ENCODE peak calls at places on chromosome 22, in five cellular contexts. O is A549, G is IMR-90, I is GM12878, F is K562. C is an unnamed sample.

GRCh38 chr22:42814215-42814614 is 42.9 kb downstream of the ARFGAP3 start:
- DNase-seq in O (no peak), G (no peak), I (peak; percentile 12), F (no peak), C (no peak)

GRCh38 chr22:47333625-47334024 is 571.2 kb downstream of the TBC1D22A start:
- DNase-seq in F (no peak), I (no peak), G (peak; percentile 71), O (peak; percentile 55), C (no peak)

GRCh38 chr22:49188091-49188490 is 639.6 kb downstream of the BRD1 start:
- DNase-seq in G (no peak), F (no peak), O (no peak), I (no peak), C (no peak)

GRCh38 chr22:37741312-37741795 is 44.5 kb downstream of the TRIOBP start:
- DNase-seq in G (peak; percentile 98), I (no peak), O (peak; percentile 75), F (no peak), C (no peak)

GRCh38 chr22:19620742-19621371 is 93.4 kb upstream of the SEPTIN5 start:
- DNase-seq in G (no peak), I (no peak), O (no peak), F (no peak), C (no peak)

GRCh38 chr22:49214976-49215375 is 612.7 kb downstream of the BRD1 start:
- DNase-seq in O (no peak), G (no peak), I (no peak), F (no peak), C (no peak)

GRCh38 chr22:19765477-19766234 is 5.1 kb downstream of the TBX1 start:
- DNase-seq in F (peak; percentile 82), G (no peak), O (no peak), I (no peak), C (no peak)

GRCh38 chr22:39534092-39534506 is 1.6 kb upstream of the RPS19BP1 start:
- DNase-seq in O (no peak), G (no peak), F (no peak), I (no peak), C (no peak)

GRCh38 chr22:40417041-40417440 is 46.6 kb downstream of the SGSM3 start:
- DNase-seq in I (no peak), F (no peak), G (no peak), O (no peak), C (no peak)

DNA sequence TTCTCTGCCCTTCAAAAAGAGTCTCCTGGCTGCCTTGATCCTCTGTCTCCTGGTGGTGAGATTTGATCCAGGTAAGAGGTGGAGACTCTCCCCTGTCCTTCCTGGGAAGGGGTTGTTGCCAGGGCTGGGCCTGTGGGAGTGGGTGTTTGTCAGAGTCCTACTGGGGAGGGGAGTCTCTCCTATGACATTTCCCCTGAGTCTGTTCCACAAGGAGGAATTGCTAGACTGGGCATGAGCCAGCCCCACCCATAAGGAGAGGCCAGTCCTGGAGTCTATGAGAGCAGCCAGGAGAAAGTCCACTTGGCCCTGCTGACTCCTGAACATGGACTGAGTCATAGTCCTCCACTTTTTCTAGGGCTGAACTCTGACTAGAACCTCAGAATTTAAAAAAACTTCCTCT is 7.4 kb downstream of the PEX26 start:
- DNase-seq in O (peak; percentile 54), I (no peak), G (peak; percentile 34), F (no peak), C (no peak)
- TF ChIP-seq BHLHE40 in O (no peak), I (no peak), G (no peak), F (no peak), C (no peak)

GRCh38 chr22:33272180-33272579 is 214.0 kb upstream of the SYN3 start:
- DNase-seq in G (no peak), O (peak; percentile 14), I (no peak), F (no peak), C (no peak)
- TF ChIP-seq BHLHE40 in G (no peak), O (no peak), I (no peak), F (no peak), C (no peak)

GRCh38 chr22:20783300-20783673 is 9.4 kb downstream of the SERPIND1 start:
- DNase-seq in F (no peak), I (no peak), G (no peak), O (no peak), C (no peak)

GRCh38 chr22:20779813-20780148 is 5.9 kb downstream of the SERPIND1 start:
- DNase-seq in G (peak; percentile 57), F (no peak), O (no peak), I (no peak), C (no peak)

GRCh38 chr22:20782083-20782482 is 8.2 kb downstream of the SERPIND1 start:
- DNase-seq in O (no peak), F (no peak), I (no peak), G (peak; percentile 17), C (no peak)

GRCh38 chr22:20782601-20783299 is 8.8 kb downstream of the SERPIND1 start:
- DNase-seq in I (no peak), G (no peak), F (no peak), O (no peak), C (no peak)

GRCh38 chr22:20781272-20781990 is 7.5 kb downstream of the SERPIND1 start:
- DNase-seq in G (peak; percentile 21), O (no peak), F (no peak), I (no peak), C (no peak)
- TF ChIP-seq BHLHE40 in G (no peak), O (no peak), F (no peak), I (no peak), C (no peak)

GRCh38 chr22:41589601-41590365 is at the start of gene PMM1:
- DNase-seq in I (peak; percentile 98), F (peak; percentile 94), O (peak; percentile 99), G (peak; percentile 99), C (peak; percentile 99)
- TF ChIP-seq BHLHE40 in I (peak; percentile 26), F (no peak), O (no peak), G (no peak), C (no peak)

DNA sequence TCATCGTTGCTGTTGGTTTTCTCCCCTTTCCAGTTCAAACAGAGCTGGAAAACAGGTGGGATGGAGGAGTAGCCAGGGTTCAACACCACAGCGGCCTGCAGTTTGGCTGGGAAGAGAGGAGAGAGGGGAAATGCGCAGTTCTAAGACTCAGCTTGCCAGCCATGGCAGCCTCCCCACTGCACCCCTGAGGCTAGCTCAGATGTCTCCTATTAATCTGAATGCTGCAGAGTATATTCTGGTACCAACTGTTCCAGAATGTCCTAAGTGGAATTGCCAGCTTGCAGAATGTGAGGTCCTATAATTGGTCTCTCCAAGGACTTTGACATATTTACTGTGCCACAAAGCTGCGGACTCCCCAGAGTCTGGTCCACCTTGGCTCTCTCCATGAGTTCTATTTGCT is 32.0 kb downstream of the NEFH start:
- DNase-seq in F (no peak), G (no peak), I (no peak), O (no peak), C (no peak)
- TF ChIP-seq BHLHE40 in F (no peak), G (no peak), I (no peak), O (no peak), C (no peak)

DNA sequence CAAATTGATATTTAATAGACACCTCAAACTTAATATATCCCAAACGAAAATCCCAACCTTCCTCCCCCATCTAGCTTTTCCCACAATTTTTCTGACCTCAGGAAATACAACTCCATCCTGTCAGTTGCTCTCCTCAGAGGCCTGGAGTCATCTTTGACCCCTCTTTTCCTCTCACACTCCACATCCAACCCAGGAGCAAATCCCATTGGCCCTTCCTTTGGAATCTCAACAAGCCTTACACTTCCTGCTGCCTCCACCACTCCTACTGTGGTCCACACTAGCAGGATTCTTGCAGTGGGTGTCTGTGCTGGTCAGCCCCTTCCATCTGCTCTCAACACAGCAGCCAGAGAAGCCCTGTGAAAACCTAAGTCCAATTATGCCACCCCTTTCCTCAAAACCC is 39.3 kb upstream of the RFPL3 start:
- DNase-seq in I (no peak), F (no peak), O (no peak), G (no peak), C (no peak)
- TF ChIP-seq BHLHE40 in I (no peak), F (no peak), O (no peak), G (no peak), C (no peak)

GRCh38 chr22:24432059-24432853 is 4.9 kb downstream of the ADORA2A start:
- DNase-seq in G (peak; percentile 16), O (no peak), I (no peak), F (peak; percentile 44), C (no peak)
- TF ChIP-seq BHLHE40 in G (no peak), O (no peak), I (no peak), F (no peak), C (no peak)

C was measured in HEK293T.